ENCODE peak calls at places on chromosome X, in nine cellular contexts. J is stimulated activated CD4-positive, alpha-beta T cell treated with anti-CD3 and anti-CD28 coated beads, Interleukin-4, amount 100 ng/mL, for 48 hours; P is activated CD4-positive, CD25-positive, alpha-beta regulatory T cell treated with anti-CD3 and anti-CD28 coated beads, Interleukin-2, amount 50 U/mL, for 72 hours; C is activated T-cell treated with anti-CD3 and anti-CD28 coated beads, Interleukin-2, amount 50 U/mL, for 72 hours; Y is KG1; S is A172; H is HS-5; F is NCI-H82; N is right lobe of liver. Z is an unnamed sample.

GRCh38 chrX:39848243-39848642 is 249.5 kb downstream of the BCOR start:
- DNase-seq in N (no peak), F (no peak), H (no peak), P (no peak), C (no peak), S (peak; percentile 58), J (no peak), Y (no peak), Z (peak; percentile 1)

GRCh38 chrX:110394653-110395052 is 36.0 kb downstream of the RTL9 start:
- DNase-seq in F (peak; percentile 38), P (no peak), C (no peak), N (no peak), H (no peak), Y (no peak), J (no peak), S (no peak), Z (no peak)

GRCh38 chrX:142483965-142484364 is 278.9 kb upstream of the MAGEC2 start:
- DNase-seq in C (no peak), F (no peak), H (no peak), S (no peak), Y (no peak), J (no peak), N (no peak), P (no peak), Z (no peak)

GRCh38 chrX:129780441-129781105 is 824 bp downstream of the SASH3 start:
- DNase-seq in N (no peak), F (no peak), J (no peak), P (no peak), S (no peak), H (no peak), C (no peak), Y (no peak), Z (no peak)

GRCh38 chrX:110420771-110421498 is 62.3 kb downstream of the RTL9 start:
- DNase-seq in J (no peak), H (no peak), N (no peak), P (no peak), C (no peak), Y (no peak), F (peak; percentile 38), S (no peak), Z (no peak)

GRCh38 chrX:153779891-153780677 is 757 bp upstream of the SRPK3 start:
- DNase-seq in F (no peak), Y (no peak), H (no peak), C (no peak), N (no peak), J (no peak), P (no peak), S (no peak), Z (no peak)

GRCh38 chrX:105515561-105515960 is 295.1 kb upstream of the TEX13A start:
- DNase-seq in C (no peak), S (no peak), H (no peak), P (no peak), J (no peak), Y (no peak), F (no peak), N (no peak), Z (no peak)

GRCh38 chrX:106247162-106247561 is 79.1 kb downstream of the PWWP3B start:
- DNase-seq in Y (no peak), S (no peak), H (no peak), F (no peak), J (no peak), N (no peak), C (no peak), P (no peak), Z (no peak)

GRCh38 chrX:17580529-17581155 is 156.7 kb upstream of the SCML1 start:
- DNase-seq in F (peak; percentile 66), P (no peak), C (no peak), S (peak; percentile 62), J (no peak), N (no peak), Y (no peak), H (no peak), Z (peak; percentile 39)

GRCh38 chrX:117973175-117974075 is 143.2 kb downstream of the KLHL13 start:
- DNase-seq in H (no peak), Y (no peak), C (no peak), P (no peak), S (no peak), N (no peak), F (no peak), J (no peak), Z (no peak)

GRCh38 chrX:119942831-119943184 is 743 bp downstream of the NKAP start:
- DNase-seq in S (no peak), H (no peak), F (peak; percentile 51), J (no peak), C (no peak), P (no peak), N (no peak), Y (no peak), Z (no peak)

GRCh38 chrX:16953606-16954211 is 7.3 kb downstream of the REPS2 start:
- DNase-seq in J (no peak), F (no peak), C (no peak), N (no peak), P (no peak), Y (no peak), S (peak; percentile 64), H (no peak), Z (no peak)

GRCh38 chrX:153352858-153353257 is 18.9 kb downstream of the ZNF275 start:
- DNase-seq in N (no peak), P (no peak), F (no peak), C (no peak), Y (no peak), H (no peak), S (no peak), J (no peak), Z (no peak)

GRCh38 chrX:17860811-17861495 is at the start of gene RAI2:
- DNase-seq in F (peak; percentile 40), Y (no peak), P (no peak), C (peak; percentile 15), J (no peak), S (no peak), N (no peak), H (no peak), Z (no peak)

Z was measured in fibroblast of the conjunctiva.